ENCODE peak calls at places on chromosomes 13 and 19, in seven cellular contexts. J is GM12865, X is dorsolateral prefrontal cortex, L is astrocyte of the spinal cord, F is colonic mucosa, I is Calu3, C is progenitor cell of endocrine pancreas. B is an unnamed sample.

GRCh38 chr13:47829684-47830083 is 171.4 kb downstream of the SUCLA2 start:
- DNase-seq in I (no peak), X (no peak), J (no peak), F (no peak), C (no peak), L (no peak), B (peak; percentile 54)

GRCh38 chr13:113802090-113802531 is 43.1 kb downstream of the TMEM255B start:
- DNase-seq in F (peak; percentile 34), I (no peak), J (no peak), X (no peak), L (peak; percentile 74), C (no peak), B (peak; percentile 94)

GRCh38 chr19:23098988-23099387 is 17.8 kb upstream of the ZNF730 start:
- DNase-seq in C (no peak), X (no peak), F (no peak), J (peak; percentile 1), L (no peak), I (no peak), B (no peak)

GRCh38 chr19:7225741-7226140 is 68.5 kb downstream of the INSR start:
- DNase-seq in F (no peak), L (no peak), X (no peak), J (no peak), C (no peak), I (no peak), B (no peak)

GRCh38 chr19:39497850-39498261 is 891 bp upstream of the DLL3 start:
- DNase-seq in J (peak; percentile 59), L (peak; percentile 34), X (no peak), F (peak; percentile 36), I (peak; percentile 65), C (peak; percentile 37), B (peak; percentile 66)

GRCh38 chr19:42247631-42248199 is 5.3 kb upstream of the GSK3A start:
- DNase-seq in X (no peak), I (no peak), C (no peak), F (no peak), L (no peak), J (no peak), B (no peak)

GRCh38 chr13:24622481-24622880 is 57.7 kb upstream of the ATP12A start:
- DNase-seq in X (no peak), L (no peak), J (no peak), F (no peak), I (no peak), C (no peak), B (no peak)

GRCh38 chr13:78398743-78399410 is 204.5 kb downstream of the POU4F1 start:
- DNase-seq in J (peak; percentile 75), I (no peak), L (no peak), C (no peak), X (no peak), F (no peak), B (no peak)

GRCh38 chr19:50896591-50897190 is 14.5 kb downstream of the KLK4 start:
- DNase-seq in C (no peak), F (no peak), J (peak; percentile 97), X (no peak), I (peak; percentile 78), L (no peak), B (peak; percentile 15)

GRCh38 chr19:13078897-13079541 is 23.6 kb downstream of the LYL1 start:
- DNase-seq in C (no peak), X (no peak), I (no peak), F (peak; percentile 72), L (no peak), J (no peak), B (peak; percentile 55)

GRCh38 chr13:105778196-105778595 is 757.3 kb downstream of the EFNB2 start:
- DNase-seq in L (peak; percentile 65), F (no peak), J (no peak), C (no peak), I (no peak), X (no peak), B (peak; percentile 16)

GRCh38 chr13:19085258-19085657 is 96.4 kb downstream of the TUBA3C start:
- DNase-seq in L (no peak), I (no peak), X (no peak), F (no peak), J (no peak), C (no peak), B (no peak)

GRCh38 chr13:19090495-19090894 is 91.1 kb downstream of the TUBA3C start:
- DNase-seq in X (no peak), C (no peak), I (no peak), L (no peak), F (no peak), J (no peak), B (no peak)

GRCh38 chr13:19085876-19086275 is 95.7 kb downstream of the TUBA3C start:
- DNase-seq in X (no peak), I (no peak), C (no peak), J (no peak), L (no peak), F (no peak), B (no peak)

GRCh38 chr13:19088416-19088815 is 93.2 kb downstream of the TUBA3C start:
- DNase-seq in X (no peak), I (no peak), F (no peak), J (no peak), L (no peak), C (no peak), B (no peak)

GRCh38 chr13:19089315-19089714 is 92.3 kb downstream of the TUBA3C start:
- DNase-seq in F (no peak), L (no peak), X (no peak), J (peak; percentile 6), C (no peak), I (no peak), B (no peak)
- TF ChIP-seq CTCF in F (no peak), L (no peak), X (no peak), J (no peak), C (no peak), I (no peak), B (no peak)

GRCh38 chr19:5025027-5025426 is 56.1 kb downstream of the KDM4B start:
- DNase-seq in J (no peak), L (no peak), X (no peak), I (no peak), C (no peak), F (no peak), B (no peak)

GRCh38 chr19:5028229-5028886 is 59.4 kb downstream of the KDM4B start:
- DNase-seq in J (no peak), I (no peak), F (no peak), X (no peak), C (no peak), L (no peak), B (no peak)

GRCh38 chr19:5024282-5024681 is 55.4 kb downstream of the KDM4B start:
- DNase-seq in F (no peak), J (no peak), X (no peak), C (no peak), L (no peak), I (no peak), B (no peak)

GRCh38 chr19:5030136-5030820 is 61.4 kb downstream of the KDM4B start:
- DNase-seq in F (no peak), I (no peak), X (no peak), L (no peak), J (no peak), C (no peak), B (no peak)

GRCh38 chr19:5026706-5027273 is 57.9 kb downstream of the KDM4B start:
- DNase-seq in J (no peak), X (no peak), C (no peak), F (no peak), I (no peak), L (no peak), B (peak; percentile 27)
- TF ChIP-seq CTCF in J (no peak), X (no peak), C (no peak), F (no peak), I (no peak), L (peak; percentile 35), B (no peak)

GRCh38 chr19:35143231-35143715 is at the start of gene FXYD7:
- DNase-seq in L (no peak), C (no peak), F (no peak), I (no peak), J (no peak), X (no peak), B (no peak)
- TF ChIP-seq CTCF in L (no peak), C (peak; percentile 35), F (peak; percentile 1), I (no peak), J (no peak), X (no peak), B (no peak)

GRCh38 chr19:16566161-16566560 is 6.1 kb downstream of the SLC35E1 start:
- DNase-seq in L (no peak), F (peak; percentile 42), X (no peak), I (no peak), J (no peak), C (no peak), B (no peak)

GRCh38 chr19:16562608-16563025 is 9.6 kb downstream of the SLC35E1 start:
- DNase-seq in C (no peak), I (no peak), L (no peak), F (no peak), X (no peak), J (no peak), B (no peak)

GRCh38 chr19:16561382-16561781 is 10.8 kb downstream of the SLC35E1 start:
- DNase-seq in L (no peak), I (no peak), X (no peak), J (no peak), C (no peak), F (no peak), B (no peak)

GRCh38 chr19:16566702-16567101 is 5.5 kb downstream of the SLC35E1 start:
- DNase-seq in C (no peak), F (no peak), L (no peak), I (no peak), J (no peak), X (no peak), B (no peak)

GRCh38 chr19:16564842-16565241 is 7.4 kb downstream of the SLC35E1 start:
- DNase-seq in C (no peak), J (no peak), I (peak; percentile 7), X (no peak), F (no peak), L (no peak), B (no peak)
- TF ChIP-seq CTCF in C (no peak), J (no peak), I (no peak), X (no peak), F (no peak), L (no peak), B (no peak)

DNA sequence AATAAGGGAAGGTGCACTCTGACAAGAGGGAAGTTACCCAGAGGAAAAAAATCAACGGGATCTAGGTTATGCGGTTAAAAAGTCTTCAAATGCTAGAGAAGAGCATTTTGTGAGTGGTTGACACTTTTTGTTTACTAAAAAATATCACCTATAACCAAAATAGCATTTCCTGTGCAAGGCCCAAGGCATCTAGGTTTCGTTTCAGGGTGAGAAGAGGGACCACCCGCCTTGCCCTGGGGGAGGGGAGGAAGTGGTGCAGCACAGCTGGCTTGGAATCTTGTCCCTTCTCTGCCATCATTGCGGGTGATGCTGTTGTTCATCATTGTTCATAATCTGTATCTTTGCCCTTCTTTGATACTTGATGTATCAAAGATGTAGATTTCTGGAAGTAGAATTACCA is 80.6 kb downstream of the NUFIP1 start:
- DNase-seq in J (peak; percentile 20), C (no peak), L (no peak), X (no peak), I (no peak), F (no peak), B (no peak)
- TF ChIP-seq CTCF in J (no peak), C (no peak), L (no peak), X (no peak), I (no peak), F (no peak), B (no peak)

GRCh38 chr13:23567792-23568480 is 2.3 kb upstream of the TNFRSF19 start:
- DNase-seq in C (no peak), I (peak; percentile 14), J (peak; percentile 77), X (no peak), L (no peak), F (no peak), B (no peak)
- TF ChIP-seq CTCF in C (no peak), I (no peak), J (peak; percentile 7), X (no peak), L (no peak), F (no peak), B (peak; percentile 18)